ENCODE peak calls at places on chromosomes 11 and 22, in five cellular contexts. O, C, G, Q and H are unnamed samples.

GRCh38 chr22:27507066-27507715 is 294.4 kb downstream of the MN1 start:
- DNase-seq in O (peak; percentile 68), C (no peak), Q (no peak), G (no peak), H (peak; percentile 8)

GRCh38 chr22:46953968-46954755 is 191.7 kb downstream of the TBC1D22A start:
- DNase-seq in G (no peak), O (peak; percentile 10), Q (no peak), C (peak; percentile 13), H (no peak)

GRCh38 chr11:40391679-40392078 is 1067.8 kb downstream of the LRRC4C start:
- DNase-seq in C (no peak), O (no peak), Q (no peak), G (no peak), H (no peak)

GRCh38 chr11:1778141-1778911 is 14.6 kb upstream of the CTSD start:
- DNase-seq in G (no peak), O (no peak), C (no peak), Q (peak; percentile 78), H (no peak)

GRCh38 chr11:118046964-118047700 is 29.7 kb upstream of the TMPRSS4 start:
- DNase-seq in C (no peak), G (no peak), O (no peak), Q (no peak), H (no peak)

GRCh38 chr11:7004482-7004881 is 15.7 kb downstream of the ZNF214 start:
- DNase-seq in C (peak; percentile 86), G (no peak), Q (no peak), O (peak; percentile 36), H (peak; percentile 22)

GRCh38 chr11:74822187-74822586 is 73.5 kb downstream of the RNF169 start:
- DNase-seq in G (no peak), C (peak; percentile 94), O (peak; percentile 66), Q (no peak), H (peak; percentile 83)

GRCh38 chr11:131833371-131833770 is 463.0 kb downstream of the NTM start:
- DNase-seq in O (no peak), G (no peak), Q (no peak), C (no peak), H (no peak)

GRCh38 chr11:94832604-94833238 is 64.6 kb downstream of the AMOTL1 start:
- DNase-seq in Q (no peak), G (no peak), O (no peak), C (no peak), H (no peak)

GRCh38 chr11:114821626-114822025 is 143.3 kb downstream of the NXPE2 start:
- DNase-seq in O (no peak), C (peak; percentile 17), G (peak; percentile 23), Q (no peak), H (no peak)

GRCh38 chr11:117638913-117639543 is 158.0 kb downstream of the DSCAML1 start:
- DNase-seq in Q (no peak), G (no peak), C (no peak), O (no peak), H (no peak)

GRCh38 chr11:45087301-45087700 is 59.1 kb upstream of the PRDM11 start:
- DNase-seq in C (peak; percentile 60), Q (no peak), O (no peak), G (no peak), H (no peak)

GRCh38 chr11:20275987-20276660 is 87.4 kb upstream of the HTATIP2 start:
- DNase-seq in O (no peak), Q (no peak), G (no peak), C (no peak), H (no peak)

GRCh38 chr11:56521955-56522354 is 21.1 kb downstream of the OR5M11 start:
- DNase-seq in G (peak; percentile 16), Q (no peak), C (no peak), O (no peak), H (no peak)

GRCh38 chr22:45818130-45819085 is 146.8 kb downstream of the ATXN10 start:
- DNase-seq in G (no peak), Q (no peak), O (no peak), C (no peak), H (peak; percentile 36)

GRCh38 chr11:15453211-15453715 is 338.5 kb downstream of the INSC start:
- DNase-seq in C (no peak), Q (no peak), O (no peak), G (no peak), H (no peak)

GRCh38 chr11:73139476-73140198 is 2.5 kb downstream of the FCHSD2 start:
- DNase-seq in G (no peak), C (peak; percentile 49), O (peak; percentile 59), Q (no peak), H (peak; percentile 37)

GRCh38 chr11:117107701-117108590 is 9.7 kb upstream of the SIK3 start:
- DNase-seq in G (no peak), C (peak; percentile 68), Q (no peak), O (peak; percentile 39), H (peak; percentile 60)

GRCh38 chr11:132082566-132082965 is 712.2 kb downstream of the NTM start:
- DNase-seq in C (no peak), G (no peak), O (no peak), Q (no peak), H (no peak)

GRCh38 chr11:44727373-44728084 is 767 bp downstream of the TSPAN18 start:
- DNase-seq in G (peak; percentile 86), C (peak; percentile 65), O (peak; percentile 84), Q (peak; percentile 83), H (peak; percentile 71)

GRCh38 chr11:71144736-71145135 is 107.6 kb downstream of the SHANK2 start:
- DNase-seq in O (no peak), Q (no peak), C (no peak), G (no peak), H (no peak)

GRCh38 chr11:68430801-68431200 is 29.8 kb upstream of the PPP6R3 start:
- DNase-seq in Q (no peak), G (no peak), C (no peak), O (no peak), H (no peak)

GRCh38 chr11:69912161-69912910 is 93.1 kb upstream of the FGF3 start:
- DNase-seq in C (no peak), G (peak; percentile 7), O (no peak), Q (peak; percentile 39), H (no peak)
- TF ChIP-seq CTCF in C (no peak), G (no peak), O (no peak), Q (no peak), H (no peak)

DNA sequence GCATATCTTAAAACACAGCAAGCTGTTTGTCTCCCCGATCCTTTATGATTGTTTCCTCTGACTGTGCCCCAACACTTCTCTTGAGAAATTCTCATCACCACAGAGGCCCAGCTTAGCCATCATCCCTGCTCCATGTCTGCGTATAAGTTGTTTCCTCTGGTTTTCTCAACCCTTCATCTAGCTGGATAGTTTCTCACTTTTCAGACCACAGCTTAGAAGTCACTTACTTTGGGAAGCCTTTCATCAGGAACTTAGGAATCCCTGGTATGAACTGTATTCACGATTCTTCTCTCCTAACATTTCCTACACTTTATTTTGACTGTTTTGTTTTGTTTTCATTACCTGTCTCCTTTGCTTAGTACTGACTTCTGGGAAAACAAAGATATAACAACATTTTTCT is 295.2 kb downstream of the GUCY1A2 start:
- DNase-seq in Q (no peak), G (no peak), C (no peak), O (no peak), H (no peak)
- TF ChIP-seq CTCF in Q (no peak), G (no peak), C (no peak), O (no peak), H (no peak)

DNA sequence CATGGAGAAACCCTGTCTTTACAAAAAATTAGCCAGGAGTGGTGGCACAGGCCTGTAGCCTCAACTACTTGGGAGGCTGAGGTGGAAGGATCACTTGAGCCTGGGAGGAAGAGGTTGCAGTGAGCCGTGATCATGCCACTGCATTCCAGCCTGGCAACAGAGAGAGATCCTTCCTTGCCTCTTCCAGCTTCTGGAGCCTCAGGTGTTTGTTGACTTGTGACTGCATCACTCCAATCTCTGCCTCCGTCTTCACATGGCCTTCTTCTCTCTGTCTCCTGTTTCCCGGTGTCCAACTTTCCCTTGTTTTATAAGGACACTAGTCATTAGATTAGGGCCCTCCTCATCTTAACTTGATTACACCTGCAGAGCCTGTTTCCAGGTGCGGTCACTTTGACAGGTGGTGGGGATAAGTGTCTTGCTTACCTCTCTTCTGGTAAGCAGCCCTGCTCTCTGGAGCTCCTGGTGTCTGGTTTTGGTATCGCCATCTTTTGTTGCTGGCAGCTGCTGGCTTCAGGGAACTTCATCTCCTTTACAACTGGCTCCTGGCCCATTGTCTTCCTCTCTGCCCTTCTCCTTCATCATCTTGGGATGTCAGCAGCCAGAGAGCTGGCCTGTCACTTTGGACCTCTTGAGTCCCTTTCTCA is 8.2 kb upstream of the USP2 start:
- DNase-seq in Q (no peak), O (no peak), C (no peak), G (peak; percentile 79), H (no peak)
- TF ChIP-seq CTCF in Q (peak; percentile 13), O (peak; percentile 46), C (peak; percentile 27), G (peak; percentile 33), H (peak; percentile 47)

DNA sequence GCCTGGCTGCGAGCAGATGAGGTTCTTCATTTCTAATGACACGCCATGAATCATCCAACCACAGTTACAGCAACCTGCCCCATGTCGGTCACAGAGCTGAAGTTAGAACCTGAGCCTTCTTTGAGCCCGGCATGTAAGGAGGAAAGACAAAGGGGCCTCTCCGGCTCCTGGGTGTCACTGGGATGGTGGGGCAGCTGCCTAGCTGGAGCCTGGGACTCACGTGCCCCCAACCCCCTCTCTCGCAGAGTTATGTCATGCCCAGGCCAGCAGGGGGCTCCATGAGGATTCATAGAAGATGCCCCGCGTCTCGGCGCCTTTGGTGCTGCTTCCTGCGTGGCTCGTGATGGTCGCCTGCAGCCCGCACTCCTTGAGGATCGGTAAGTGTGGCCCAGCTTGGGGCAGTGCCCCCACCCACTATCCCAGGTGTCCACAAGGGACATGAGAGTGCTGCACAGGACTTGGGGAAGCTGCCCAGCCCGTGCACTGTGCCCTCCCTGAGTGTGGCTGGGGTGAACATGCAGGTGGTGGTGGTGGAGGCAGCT is 148.5 kb downstream of the GRIK4 start:
- DNase-seq in O (peak; percentile 38), G (peak; percentile 84), Q (no peak), C (peak; percentile 36), H (peak; percentile 41)
- TF ChIP-seq CTCF in O (peak; percentile 58), G (peak; percentile 67), Q (no peak), C (peak; percentile 36), H (peak; percentile 35)

DNA sequence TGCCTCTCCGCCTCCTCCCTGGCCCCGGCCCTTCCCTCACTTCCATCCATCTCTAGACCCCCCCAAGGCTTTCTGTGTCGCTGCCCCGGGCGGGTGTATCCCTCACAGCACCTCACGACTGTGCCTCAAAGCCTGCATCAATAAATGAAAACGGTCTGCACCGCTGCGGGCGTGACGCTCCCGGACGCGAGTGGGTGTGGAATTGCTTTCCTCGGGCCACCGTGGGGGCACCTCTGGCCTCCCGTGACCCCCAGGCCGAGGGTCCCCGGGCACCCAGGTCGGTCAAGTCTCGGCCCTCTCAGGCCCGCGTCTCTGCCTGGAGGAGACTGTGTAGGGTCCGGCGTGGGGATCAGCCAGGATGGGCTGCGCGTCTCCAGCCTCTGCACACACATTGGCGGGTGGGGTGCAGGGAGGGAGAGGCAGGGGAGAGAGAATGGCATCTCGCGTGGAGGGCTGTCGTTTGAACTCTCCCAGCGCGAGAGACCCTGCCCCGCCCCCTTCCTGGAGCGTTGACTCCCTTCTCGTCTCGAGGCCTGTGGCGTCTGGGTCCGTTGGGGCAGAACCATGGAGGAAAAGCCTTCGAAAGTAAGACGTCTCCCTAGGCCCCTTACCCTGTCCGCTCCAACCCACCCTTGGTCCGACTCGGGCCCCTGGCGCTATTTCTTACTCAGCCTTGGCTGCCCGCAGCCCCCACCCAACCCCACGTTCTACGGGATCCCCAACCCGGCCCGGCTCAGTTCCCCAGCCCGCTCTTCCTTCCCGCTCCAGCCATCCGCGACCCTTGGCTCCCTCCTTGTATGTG is at the start of gene CATSPERZ:
- DNase-seq in Q (no peak), O (no peak), C (no peak), G (peak; percentile 36), H (no peak)
- TF ChIP-seq CTCF in Q (no peak), O (no peak), C (no peak), G (no peak), H (no peak)

GRCh38 chr11:61567286-61568061 is 13.4 kb downstream of the SYT7 start:
- DNase-seq in C (peak; percentile 73), Q (peak; percentile 80), G (peak; percentile 90), O (peak; percentile 89), H (peak; percentile 71)
- TF ChIP-seq CTCF in C (peak; percentile 39), Q (peak; percentile 41), G (peak; percentile 99), O (peak; percentile 67), H (peak; percentile 55)